ENCODE peak calls at places on chromosomes 1 and 21, in four cellular contexts. One of them, this sample, is unnamed.

GRCh38 chr1:47712596-47713299 is 274.9 kb downstream of the FOXD2 start:
- DNase-seq in smooth muscle cell of the brain vasculature: no peak
- DNase-seq in NCI-H1092: no peak
- DNase-seq in lower leg skin: no peak
- DNase-seq in this sample: no peak

GRCh38 chr1:11858968-11859871 is 475 bp upstream of the NPPB start:
- DNase-seq in NCI-H1092: no peak
- DNase-seq in lower leg skin: no peak
- DNase-seq in smooth muscle cell of the brain vasculature: peak
- DNase-seq in this sample: peak

GRCh38 chr21:17613242-17613676 is 558 bp upstream of the BTG3 start:
- DNase-seq in lower leg skin: peak
- DNase-seq in smooth muscle cell of the brain vasculature: no peak
- DNase-seq in NCI-H1092: peak
- DNase-seq in this sample: peak

GRCh38 chr1:203158967-203159665 is 16.5 kb downstream of the MYBPH start:
- DNase-seq in smooth muscle cell of the brain vasculature: no peak
- DNase-seq in NCI-H1092: peak
- DNase-seq in lower leg skin: no peak
- DNase-seq in this sample: no peak

GRCh38 chr1:66300986-66301451 is 232.9 kb upstream of the SGIP1 start:
- DNase-seq in smooth muscle cell of the brain vasculature: peak
- DNase-seq in NCI-H1092: no peak
- DNase-seq in lower leg skin: no peak
- DNase-seq in this sample: no peak

GRCh38 chr1:16047791-16048475 is 4.4 kb downstream of the CLCNKB start:
- DNase-seq in lower leg skin: no peak
- DNase-seq in smooth muscle cell of the brain vasculature: no peak
- DNase-seq in NCI-H1092: no peak
- DNase-seq in this sample: no peak

GRCh38 chr1:62398377-62398776 is 38.5 kb upstream of the USP1 start:
- DNase-seq in lower leg skin: no peak
- DNase-seq in smooth muscle cell of the brain vasculature: no peak
- DNase-seq in NCI-H1092: no peak
- DNase-seq in this sample: no peak

GRCh38 chr1:10969267-10969970 is 43.0 kb upstream of the TARDBP start:
- DNase-seq in smooth muscle cell of the brain vasculature: no peak
- DNase-seq in lower leg skin: no peak
- DNase-seq in NCI-H1092: peak
- DNase-seq in this sample: no peak

GRCh38 chr1:190205713-190206112 is 272.0 kb downstream of the BRINP3 start:
- DNase-seq in smooth muscle cell of the brain vasculature: no peak
- DNase-seq in lower leg skin: no peak
- DNase-seq in NCI-H1092: no peak
- DNase-seq in this sample: no peak

GRCh38 chr1:239112092-239112491 is 274.3 kb upstream of the CHRM3 start:
- DNase-seq in smooth muscle cell of the brain vasculature: no peak
- DNase-seq in NCI-H1092: peak
- DNase-seq in lower leg skin: no peak
- DNase-seq in this sample: no peak

GRCh38 chr1:47679301-47679751 is 241.5 kb downstream of the FOXD2 start:
- DNase-seq in NCI-H1092: no peak
- DNase-seq in lower leg skin: no peak
- DNase-seq in smooth muscle cell of the brain vasculature: no peak
- DNase-seq in this sample: no peak

GRCh38 chr1:32349211-32349708 is 13.0 kb downstream of the FAM229A start:
- DNase-seq in NCI-H1092: no peak
- DNase-seq in lower leg skin: no peak
- DNase-seq in smooth muscle cell of the brain vasculature: peak
- DNase-seq in this sample: no peak

GRCh38 chr1:229027622-229028182 is 243.2 kb upstream of the RAB4A start:
- DNase-seq in lower leg skin: peak
- DNase-seq in NCI-H1092: no peak
- DNase-seq in smooth muscle cell of the brain vasculature: no peak
- DNase-seq in this sample: no peak

GRCh38 chr1:39947265-39947664 is 7.7 kb upstream of the MFSD2A start:
- DNase-seq in smooth muscle cell of the brain vasculature: no peak
- DNase-seq in NCI-H1092: no peak
- DNase-seq in lower leg skin: no peak
- DNase-seq in this sample: no peak

GRCh38 chr1:179589524-179589923 is 2.1 kb upstream of the TDRD5 start:
- DNase-seq in lower leg skin: no peak
- DNase-seq in smooth muscle cell of the brain vasculature: no peak
- DNase-seq in NCI-H1092: no peak
- DNase-seq in this sample: no peak

GRCh38 chr1:86380257-86380861 is 15.8 kb downstream of the ODF2L start:
- DNase-seq in NCI-H1092: peak
- DNase-seq in lower leg skin: no peak
- DNase-seq in smooth muscle cell of the brain vasculature: peak
- DNase-seq in this sample: no peak

GRCh38 chr1:161244888-161245287 is 6.9 kb upstream of the NR1I3 start:
- DNase-seq in lower leg skin: peak
- DNase-seq in smooth muscle cell of the brain vasculature: no peak
- DNase-seq in NCI-H1092: no peak
- DNase-seq in this sample: no peak

GRCh38 chr1:201277441-201277840 is 5.9 kb upstream of the PKP1 start:
- DNase-seq in smooth muscle cell of the brain vasculature: no peak
- DNase-seq in NCI-H1092: no peak
- DNase-seq in lower leg skin: no peak
- DNase-seq in this sample: no peak

GRCh38 chr1:231584117-231584516 is 42.5 kb upstream of the DISC1 start:
- DNase-seq in smooth muscle cell of the brain vasculature: no peak
- DNase-seq in lower leg skin: no peak
- DNase-seq in NCI-H1092: no peak
- DNase-seq in this sample: peak

GRCh38 chr1:68198752-68199151 is 33.6 kb downstream of the WLS start:
- DNase-seq in smooth muscle cell of the brain vasculature: no peak
- DNase-seq in lower leg skin: no peak
- DNase-seq in NCI-H1092: no peak
- DNase-seq in this sample: no peak

GRCh38 chr1:59678065-59678808 is 136.5 kb upstream of the HOOK1 start:
- DNase-seq in lower leg skin: no peak
- DNase-seq in NCI-H1092: no peak
- DNase-seq in smooth muscle cell of the brain vasculature: no peak
- DNase-seq in this sample: no peak

GRCh38 chr1:112694363-112694929 is 12.5 kb downstream of the RHOC start:
- DNase-seq in NCI-H1092: no peak
- DNase-seq in lower leg skin: no peak
- DNase-seq in smooth muscle cell of the brain vasculature: no peak
- DNase-seq in this sample: no peak

GRCh38 chr1:165686121-165686970 is 12.0 kb downstream of the ALDH9A1 start:
- DNase-seq in smooth muscle cell of the brain vasculature: no peak
- DNase-seq in NCI-H1092: no peak
- DNase-seq in lower leg skin: no peak
- DNase-seq in this sample: no peak

GRCh38 chr1:43836267-43836951 is 97.2 kb upstream of the ARTN start:
- DNase-seq in smooth muscle cell of the brain vasculature: no peak
- DNase-seq in NCI-H1092: peak
- DNase-seq in lower leg skin: no peak
- DNase-seq in this sample: peak

GRCh38 chr1:54487571-54488050 is 60.4 kb upstream of the ACOT11 start:
- DNase-seq in lower leg skin: no peak
- DNase-seq in smooth muscle cell of the brain vasculature: no peak
- DNase-seq in NCI-H1092: peak
- DNase-seq in this sample: no peak

GRCh38 chr21:32570456-32570855 is 14.9 kb downstream of the TCP10L start:
- DNase-seq in lower leg skin: no peak
- DNase-seq in smooth muscle cell of the brain vasculature: no peak
- DNase-seq in NCI-H1092: no peak
- DNase-seq in this sample: no peak

GRCh38 chr1:44811714-44812151 is 3.4 kb downstream of the BTBD19 start:
- DNase-seq in smooth muscle cell of the brain vasculature: no peak
- DNase-seq in lower leg skin: no peak
- DNase-seq in NCI-H1092: no peak
- DNase-seq in this sample: no peak

GRCh38 chr1:197013234-197013633 is 35.9 kb downstream of the CFHR5 start:
- DNase-seq in smooth muscle cell of the brain vasculature: no peak
- DNase-seq in NCI-H1092: no peak
- DNase-seq in lower leg skin: no peak
- DNase-seq in this sample: no peak

GRCh38 chr1:31839662-31840343 is 24.0 kb upstream of the SPOCD1 start:
- DNase-seq in lower leg skin: no peak
- DNase-seq in NCI-H1092: no peak
- DNase-seq in smooth muscle cell of the brain vasculature: no peak
- DNase-seq in this sample: no peak

GRCh38 chr1:39996396-39997004 is 41.6 kb downstream of the MFSD2A start:
- DNase-seq in lower leg skin: no peak
- DNase-seq in smooth muscle cell of the brain vasculature: no peak
- DNase-seq in NCI-H1092: no peak
- DNase-seq in this sample: no peak

GRCh38 chr1:33305016-33305415 is 15.9 kb downstream of the A3GALT2 start:
- DNase-seq in smooth muscle cell of the brain vasculature: no peak
- DNase-seq in lower leg skin: no peak
- DNase-seq in NCI-H1092: no peak
- DNase-seq in this sample: no peak

GRCh38 chr1:169610110-169610509 is 19.8 kb downstream of the SELP start:
- DNase-seq in smooth muscle cell of the brain vasculature: no peak
- DNase-seq in NCI-H1092: no peak
- DNase-seq in lower leg skin: no peak
- DNase-seq in this sample: no peak

GRCh38 chr1:241503444-241503843 is 16.1 kb downstream of the FH start:
- DNase-seq in smooth muscle cell of the brain vasculature: no peak
- DNase-seq in lower leg skin: no peak
- DNase-seq in NCI-H1092: no peak
- DNase-seq in this sample: no peak

GRCh38 chr21:26098758-26099157 is 71.8 kb downstream of the APP start:
- DNase-seq in NCI-H1092: no peak
- DNase-seq in smooth muscle cell of the brain vasculature: no peak
- DNase-seq in lower leg skin: no peak
- DNase-seq in this sample: no peak

GRCh38 chr1:41397943-41398342 is 36.7 kb downstream of the FOXO6 start:
- DNase-seq in smooth muscle cell of the brain vasculature: no peak
- DNase-seq in lower leg skin: no peak
- DNase-seq in NCI-H1092: no peak
- DNase-seq in this sample: no peak